ENCODE peak calls at places on chromosomes 4 and X, in four cellular contexts. One of them, this sample, is unnamed.

GRCh38 chrX:100895365-100896075 is 21.4 kb upstream of the NOX1 start:
- DNase-seq in right lobe of liver: no peak
- DNase-seq in activated B cell treated with CpG ODN at 0.5 μM for 24 hours: no peak
- DNase-seq in T-helper 22 cell: no peak
- DNase-seq in this sample: no peak

GRCh38 chr4:6360385-6360784 is 90.7 kb downstream of the WFS1 start:
- DNase-seq in activated B cell treated with CpG ODN at 0.5 μM for 24 hours: no peak
- DNase-seq in T-helper 22 cell: no peak
- DNase-seq in right lobe of liver: peak
- DNase-seq in this sample: no peak

GRCh38 chr4:86453044-86453501 is 93.2 kb upstream of the MAPK10 start:
- DNase-seq in activated B cell treated with CpG ODN at 0.5 μM for 24 hours: no peak
- DNase-seq in T-helper 22 cell: no peak
- DNase-seq in right lobe of liver: no peak
- DNase-seq in this sample: no peak

GRCh38 chr4:2457481-2458295 is 11.2 kb upstream of the RNF4 start:
- DNase-seq in right lobe of liver: peak
- DNase-seq in activated B cell treated with CpG ODN at 0.5 μM for 24 hours: no peak
- DNase-seq in T-helper 22 cell: no peak
- DNase-seq in this sample: no peak

GRCh38 chr4:9703391-9703790 is 78.0 kb upstream of the DRD5 start:
- DNase-seq in activated B cell treated with CpG ODN at 0.5 μM for 24 hours: peak
- DNase-seq in right lobe of liver: no peak
- DNase-seq in T-helper 22 cell: peak
- DNase-seq in this sample: peak

GRCh38 chrX:149145845-149146285 is 359.2 kb downstream of the IDS start:
- DNase-seq in activated B cell treated with CpG ODN at 0.5 μM for 24 hours: no peak
- DNase-seq in right lobe of liver: no peak
- DNase-seq in T-helper 22 cell: no peak
- DNase-seq in this sample: no peak

GRCh38 chr4:149885896-149886295 is 70.3 kb upstream of the IQCM start:
- DNase-seq in T-helper 22 cell: no peak
- DNase-seq in activated B cell treated with CpG ODN at 0.5 μM for 24 hours: no peak
- DNase-seq in right lobe of liver: no peak
- DNase-seq in this sample: no peak

GRCh38 chrX:49171752-49172279 is at the start of gene PLP2:
- DNase-seq in activated B cell treated with CpG ODN at 0.5 μM for 24 hours: peak
- DNase-seq in T-helper 22 cell: peak
- DNase-seq in right lobe of liver: peak
- DNase-seq in this sample: no peak

GRCh38 chr4:53928825-53929224 is 135.6 kb downstream of the CHIC2 start:
- DNase-seq in right lobe of liver: no peak
- DNase-seq in activated B cell treated with CpG ODN at 0.5 μM for 24 hours: no peak
- DNase-seq in T-helper 22 cell: no peak
- DNase-seq in this sample: no peak

GRCh38 chr4:1043658-1044468 is 32.4 kb downstream of the FGFRL1 start:
- DNase-seq in T-helper 22 cell: no peak
- DNase-seq in activated B cell treated with CpG ODN at 0.5 μM for 24 hours: peak
- DNase-seq in right lobe of liver: peak
- DNase-seq in this sample: no peak

This sample was measured in left lobe of liver.